ENCODE peak calls at places on chromosomes 13 and 19, in six cellular contexts. L is body of pancreas, U is breast epithelium, K is Peyer's patch, G is ascending aorta, A is H9. P is an unnamed sample.

GRCh38 chr13:24684600-24684998 is 4.4 kb downstream of the ATP12A start:
- DNase-seq in L (no peak), G (no peak), K (peak; percentile 35), U (no peak), A (no peak), P (no peak)

GRCh38 chr13:32019612-32020233 is 11.9 kb upstream of the FRY start:
- DNase-seq in G (no peak), L (peak; percentile 56), K (peak; percentile 57), U (no peak), A (peak; percentile 59), P (peak; percentile 59)

GRCh38 chr19:14005381-14006084 is 587 bp downstream of the RFX1 start:
- DNase-seq in A (peak; percentile 90), U (peak; percentile 93), L (peak; percentile 94), K (peak; percentile 97), G (peak; percentile 94), P (peak; percentile 93)

GRCh38 chr19:30447276-30447870 is 75.2 kb downstream of the ZNF536 start:
- DNase-seq in K (no peak), L (no peak), A (no peak), G (no peak), U (no peak), P (no peak)

GRCh38 chr19:2249010-2249866 is at the start of gene AMH:
- DNase-seq in L (no peak), K (no peak), A (no peak), G (no peak), U (no peak), P (no peak)

GRCh38 chr13:42925626-42926025 is 66.4 kb downstream of the EPSTI1 start:
- DNase-seq in L (no peak), G (no peak), U (no peak), A (no peak), K (no peak), P (no peak)

GRCh38 chr19:10687518-10688288 is 13.5 kb upstream of the QTRT1 start:
- DNase-seq in A (no peak), U (no peak), L (no peak), G (no peak), K (no peak), P (no peak)

GRCh38 chr13:52027832-52028231 is 3.3 kb downstream of the UTP14C start:
- DNase-seq in G (no peak), K (no peak), A (no peak), L (no peak), U (no peak), P (no peak)

GRCh38 chr13:45511310-45512147 is 46.8 kb downstream of the COG3 start:
- DNase-seq in A (no peak), U (no peak), K (peak; percentile 60), L (peak; percentile 20), G (no peak), P (no peak)

GRCh38 chr13:39783051-39783450 is 127.6 kb downstream of the COG6 start:
- DNase-seq in G (no peak), A (no peak), K (no peak), L (no peak), U (no peak), P (no peak)

GRCh38 chr13:46507978-46508377 is 45.0 kb upstream of the LRCH1 start:
- DNase-seq in G (no peak), L (no peak), A (no peak), U (no peak), K (no peak), P (no peak)

GRCh38 chr19:38687837-38688378 is 40.5 kb downstream of the ACTN4 start:
- DNase-seq in G (no peak), U (no peak), L (no peak), A (no peak), K (no peak), P (no peak)
- H3K27ac ChIP-seq in G (peak overlapping the region; percentile 95), U (peak overlapping the region; percentile 99), L (peak overlapping the region; percentile 93), A (no peak overlapping the region), K (peak overlapping the region; percentile 89), P (no peak overlapping the region)

GRCh38 chr19:46206176-46206575 is 23.4 kb upstream of the IGFL1 start:
- DNase-seq in G (no peak), K (no peak), U (peak; percentile 83), A (no peak), L (no peak), P (no peak)
- H3K4me1 ChIP-seq in G (peaks cover 6% of the 10 kb centered on the region), K (no peaks in the 10 kb centered on the region), U (no peaks in the 10 kb centered on the region), A (peaks cover 4% of the 10 kb centered on the region), L (peaks cover 7% of the 10 kb centered on the region), P (no peaks in the 10 kb centered on the region)

GRCh38 chr13:97114696-97115095 is 107.4 kb upstream of the MBNL2 start:
- DNase-seq in A (no peak), U (no peak), G (no peak), K (no peak), L (no peak), P (no peak)
- H3K27ac ChIP-seq in A (no peak overlapping the region), U (peak overlapping the region; percentile 13), G (peak overlapping the region; percentile 77), K (peak overlapping the region; percentile 68), L (no peak overlapping the region), P (peak overlapping the region; percentile 28)

DNA sequence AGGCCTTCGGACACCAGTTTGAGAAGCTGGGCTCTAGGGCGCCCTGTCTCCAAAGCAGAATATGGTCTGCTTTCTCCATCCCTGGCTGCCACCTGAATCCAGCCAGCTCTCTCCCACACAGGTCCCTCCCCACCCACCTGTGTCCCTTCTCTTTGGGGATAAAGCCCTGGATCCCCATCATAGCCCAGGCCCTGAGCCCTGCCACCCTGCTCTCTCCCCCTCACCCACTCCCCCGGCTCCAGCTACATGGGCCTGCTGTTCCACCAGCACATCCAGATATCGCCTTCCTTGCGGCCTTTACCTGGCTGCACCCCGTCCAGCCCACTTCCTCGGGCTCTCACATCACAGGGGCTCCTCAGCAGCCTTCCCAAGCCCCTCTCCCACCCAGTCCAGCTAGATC is 7.8 kb downstream of the AKT2 start:
- DNase-seq in K (no peak), U (no peak), G (no peak), A (no peak), L (no peak), P (no peak)
- H3K4me1 ChIP-seq in K (peaks cover 24% of the 10 kb centered on the region), U (peaks cover 9% of the 10 kb centered on the region), G (peaks cover 34% of the 10 kb centered on the region), A (no peaks in the 10 kb centered on the region), L (peaks cover 90% of the 10 kb centered on the region), P (peaks cover 62% of the 10 kb centered on the region)

GRCh38 chr19:35118268-35119026 is 2.8 kb downstream of the FXYD3 start:
- DNase-seq in K (peak; percentile 68), G (no peak), A (no peak), U (no peak), L (peak; percentile 35), P (no peak)

GRCh38 chr19:35119091-35119490 is 3.5 kb downstream of the FXYD3 start:
- DNase-seq in G (no peak), U (no peak), K (no peak), L (no peak), A (no peak), P (no peak)

GRCh38 chr19:35119578-35119977 is 4.0 kb downstream of the FXYD3 start:
- DNase-seq in U (no peak), K (no peak), G (no peak), A (no peak), L (no peak), P (peak; percentile 67)

GRCh38 chr19:35120898-35121297 is 5.3 kb downstream of the FXYD3 start:
- DNase-seq in L (no peak), G (no peak), A (no peak), U (no peak), K (peak; percentile 82), P (no peak)

DNA sequence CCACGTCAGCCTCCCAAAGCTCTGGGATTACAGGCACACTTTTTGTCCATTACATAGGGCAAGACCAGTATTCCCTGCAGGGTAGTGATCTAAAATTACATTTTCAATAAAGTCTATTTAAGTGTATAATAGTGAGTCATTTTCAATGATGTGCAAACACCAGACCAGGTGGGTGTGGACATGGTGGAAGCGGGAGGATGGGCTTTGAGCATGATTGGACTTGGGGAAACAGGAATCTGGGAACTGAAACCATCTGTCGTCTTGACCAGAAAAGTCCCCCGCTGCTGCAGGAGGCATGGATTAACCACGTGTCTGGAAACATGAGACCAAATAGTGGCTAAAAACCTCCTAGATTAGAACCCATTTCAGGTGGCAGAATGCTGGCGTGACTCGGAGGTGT is 4.9 kb downstream of the FXYD3 start:
- DNase-seq in A (no peak), L (no peak), G (no peak), K (peak; percentile 70), U (no peak), P (no peak)
- H3K27ac ChIP-seq in A (no peak overlapping the region), L (no peak overlapping the region), G (no peak overlapping the region), K (peak overlapping the region; percentile 79), U (peak overlapping the region; percentile 86), P (no peak overlapping the region)

GRCh38 chr19:18442941-18443340 is 5.0 kb upstream of the ISYNA1 start:
- DNase-seq in A (no peak), G (no peak), L (no peak), K (no peak), U (no peak), P (no peak)

GRCh38 chr19:18440421-18440877 is 2.5 kb upstream of the ISYNA1 start:
- DNase-seq in U (no peak), A (no peak), G (no peak), L (no peak), K (peak; percentile 63), P (peak; percentile 60)

GRCh38 chr19:18443406-18443805 is 5.5 kb upstream of the ISYNA1 start:
- DNase-seq in L (no peak), U (no peak), A (no peak), K (no peak), G (no peak), P (no peak)

GRCh38 chr19:18440936-18441803 is 3.2 kb upstream of the ISYNA1 start:
- DNase-seq in L (no peak), K (no peak), G (no peak), A (no peak), U (no peak), P (no peak)

DNA sequence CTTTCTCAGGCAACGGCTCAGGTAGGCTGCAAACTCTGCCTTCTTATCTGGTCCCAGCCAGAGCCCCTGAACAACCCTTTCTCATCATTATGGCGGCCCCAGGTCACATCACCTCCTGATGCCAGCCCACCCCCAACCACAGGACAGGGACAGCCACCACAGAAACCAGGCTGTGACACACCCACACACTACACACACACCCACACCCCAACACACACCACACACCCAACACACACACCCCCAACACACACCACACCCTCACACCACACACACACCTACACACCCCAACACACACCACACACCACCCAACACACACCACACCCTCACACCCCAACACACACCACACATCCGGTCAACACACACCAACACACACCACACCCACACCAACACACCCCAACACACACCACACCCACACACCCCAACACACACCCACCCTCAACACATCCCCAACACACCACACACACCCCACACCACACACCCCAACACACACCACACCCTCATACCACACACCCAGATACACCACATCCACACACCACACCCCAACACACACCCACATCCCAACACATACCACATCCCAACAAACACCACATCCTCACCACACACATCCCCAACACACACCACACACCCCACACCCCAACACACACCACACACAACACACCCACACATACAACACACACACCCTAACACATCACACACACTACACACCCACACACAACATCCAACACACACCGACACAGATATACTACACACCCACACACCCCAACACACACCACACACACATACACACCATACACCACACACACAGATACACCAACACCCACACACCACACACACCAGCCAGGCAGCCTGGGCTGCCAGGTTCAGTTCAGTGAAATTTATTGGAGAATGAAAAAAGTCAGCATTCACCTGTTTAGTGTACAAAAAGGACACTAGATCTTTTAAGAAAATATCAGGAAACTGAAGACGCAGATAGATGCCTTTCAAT is 4.2 kb upstream of the ISYNA1 start:
- DNase-seq in A (no peak), G (no peak), L (no peak), U (no peak), K (no peak), P (no peak)
- H3K4me1 ChIP-seq in A (peaks cover 7% of the 10 kb centered on the region), G (peaks cover 21% of the 10 kb centered on the region), L (peaks cover 45% of the 10 kb centered on the region), U (peaks cover 14% of the 10 kb centered on the region), K (peaks cover 12% of the 10 kb centered on the region), P (peaks cover 9% of the 10 kb centered on the region)

P was measured in ovary.